ENCODE peak calls at places on chromosomes 5 and 9, in four cellular contexts. C is K562, R is HepG2, O is GM12878. S is an unnamed sample.

GRCh38 chr9:73437758-73438157 is 286.1 kb downstream of the ANXA1 start:
- DNase-seq in O (no peak), C (no peak), R (peak), S (no peak)

GRCh38 chr5:18314192-18314778 is 680.0 kb downstream of the TAF11L14 start:
- DNase-seq in R (no peak), C (peak), O (no peak), S (no peak)

GRCh38 chr5:143374496-143375217 is 28.8 kb downstream of the NR3C1 start:
- DNase-seq in R (no peak), C (no peak), O (no peak), S (no peak)

GRCh38 chr9:38299856-38300255 is 92.6 kb upstream of the ALDH1B1 start:
- DNase-seq in C (no peak), O (no peak), R (no peak), S (no peak)

GRCh38 chr5:158725223-158725825 is 374.4 kb downstream of the EBF1 start:
- DNase-seq in O (no peak), C (no peak), R (no peak), S (peak)

GRCh38 chr5:151267481-151268275 is 14.7 kb downstream of the GM2A start:
- DNase-seq in R (no peak), O (no peak), C (no peak), S (no peak)

GRCh38 chr5:153147891-153148623 is 342.4 kb upstream of the GRIA1 start:
- DNase-seq in R (peak), C (no peak), O (no peak), S (peak)

GRCh38 chr9:15142903-15143534 is 164.0 kb downstream of the TTC39B start:
- DNase-seq in C (peak), O (no peak), R (peak), S (peak)

GRCh38 chr9:70421272-70422180 is 7.1 kb upstream of the KLF9 start:
- DNase-seq in C (no peak), O (no peak), R (no peak), S (no peak)

GRCh38 chr5:167049043-167049663 is 1242.3 kb upstream of the WWC1 start:
- DNase-seq in R (peak), C (peak), O (no peak), S (peak)

GRCh38 chr5:33734541-33734940 is 157.2 kb downstream of the ADAMTS12 start:
- DNase-seq in C (no peak), R (no peak), O (no peak), S (no peak)

GRCh38 chr5:43191740-43192557 is at the start of gene NIM1K:
- DNase-seq in R (peak), C (no peak), O (no peak), S (peak)

GRCh38 chr5:17604951-17605350 is 968 bp downstream of the TAF11L11 start:
- DNase-seq in O (no peak), C (no peak), R (no peak), S (no peak)

GRCh38 chr9:18741331-18741730 is 267.4 kb downstream of the ADAMTSL1 start:
- DNase-seq in C (no peak), O (no peak), R (no peak), S (no peak)

GRCh38 chr9:2281031-2281802 is 266.1 kb downstream of the SMARCA2 start:
- DNase-seq in O (no peak), C (no peak), R (no peak), S (no peak)

GRCh38 chr9:87433853-87434252 is 63.8 kb upstream of the DAPK1 start:
- DNase-seq in R (no peak), O (no peak), C (no peak), S (no peak)
- TF ChIP-seq TARDBP in R (no peak), O (no peak), C (no peak), S (no peak)

DNA sequence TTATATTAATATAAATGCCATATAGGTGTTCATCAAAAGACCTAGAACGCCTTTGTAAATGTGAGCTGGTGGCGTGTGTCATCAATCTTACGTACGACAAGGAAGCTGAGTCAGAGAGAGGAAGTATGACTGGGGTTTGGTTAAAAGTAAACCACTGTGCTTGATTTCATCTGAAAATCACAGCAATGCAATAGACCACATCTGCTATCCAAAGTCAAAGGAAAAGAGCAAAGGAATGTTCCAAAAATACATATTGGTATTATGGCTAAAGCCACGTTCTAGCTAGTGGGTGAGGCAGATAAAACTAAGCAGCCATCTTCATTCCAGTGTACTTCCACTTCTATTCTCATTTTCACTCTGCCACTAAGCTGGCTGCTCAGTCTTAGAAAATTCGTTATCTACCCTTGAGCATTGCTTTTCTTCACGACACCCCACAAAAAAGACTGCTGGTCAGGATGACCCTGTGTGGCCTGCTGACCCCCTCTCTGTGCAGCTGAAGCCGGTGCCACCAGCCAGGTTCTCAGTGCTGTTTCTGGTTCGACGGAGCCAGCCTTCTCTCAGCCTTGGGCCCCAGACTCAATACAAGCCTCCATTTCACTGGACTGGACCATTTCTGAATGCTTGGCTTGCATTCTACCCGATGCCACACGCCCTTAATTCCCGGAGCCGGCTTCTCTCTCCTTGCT is 23.8 kb downstream of the SHC3 start:
- DNase-seq in O (no peak), C (no peak), R (no peak), S (no peak)
- TF ChIP-seq SP1 in O (no peak), C (no peak), R (no peak), S (no peak)

GRCh38 chr9:26973989-26974388 is 17.8 kb downstream of the IFT74 start:
- DNase-seq in C (no peak), O (no peak), R (no peak), S (no peak)

GRCh38 chr9:26974927-26975326 is 18.7 kb downstream of the IFT74 start:
- DNase-seq in C (no peak), O (no peak), R (no peak), S (no peak)

GRCh38 chr9:26971721-26972120 is 15.5 kb downstream of the IFT74 start:
- DNase-seq in O (no peak), R (no peak), C (no peak), S (no peak)

DNA sequence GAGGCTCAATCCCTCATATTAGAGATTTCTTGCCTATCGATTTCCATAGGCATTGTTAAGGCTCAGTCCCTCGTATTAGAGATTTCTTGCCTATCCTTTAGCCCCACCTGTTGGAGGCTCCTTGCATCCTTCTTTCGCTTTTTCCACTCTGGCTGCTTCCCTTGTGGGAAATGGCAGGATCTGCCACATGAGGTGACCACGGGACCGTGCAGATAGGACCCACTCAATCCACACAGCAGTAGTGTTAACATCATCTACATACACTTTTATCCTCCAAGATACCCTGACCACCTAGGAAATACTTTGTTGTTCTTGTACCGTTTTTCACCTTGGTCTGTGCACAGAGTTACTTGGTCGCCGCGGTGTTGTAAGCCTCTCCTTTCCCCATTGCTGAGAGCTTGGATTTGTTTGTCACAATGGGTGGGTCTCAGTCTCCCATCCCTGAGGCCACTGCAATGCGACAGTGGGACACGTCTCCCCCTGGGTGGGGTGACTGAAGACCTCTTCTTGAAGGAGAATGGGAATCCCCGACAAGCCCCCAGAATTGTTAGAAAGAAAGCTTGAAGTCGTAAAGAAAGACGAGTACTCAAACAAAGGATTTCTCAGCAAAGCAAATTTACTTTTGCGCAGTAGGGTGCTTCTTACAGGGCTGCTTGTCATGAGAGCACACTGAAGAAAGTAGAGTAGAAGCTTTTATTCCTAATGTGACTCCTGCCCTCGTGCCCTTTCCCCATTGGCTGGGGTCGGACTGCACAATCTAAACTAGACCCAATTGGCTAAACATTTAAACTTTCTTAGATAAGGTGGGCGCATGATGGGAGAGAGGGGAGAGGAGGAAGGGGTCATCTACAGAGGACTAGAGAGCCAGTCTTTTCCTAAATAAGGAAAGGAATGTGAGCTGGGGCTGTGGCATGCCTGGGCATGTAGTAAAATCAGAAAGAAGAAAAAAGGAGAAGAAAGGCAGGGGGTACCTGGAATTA is 19.8 kb downstream of the IFT74 start:
- DNase-seq in O (no peak), C (no peak), R (peak), S (peak)
- TF ChIP-seq BHLHE40 in O (no peak), C (no peak), R (no peak), S (no peak)

DNA sequence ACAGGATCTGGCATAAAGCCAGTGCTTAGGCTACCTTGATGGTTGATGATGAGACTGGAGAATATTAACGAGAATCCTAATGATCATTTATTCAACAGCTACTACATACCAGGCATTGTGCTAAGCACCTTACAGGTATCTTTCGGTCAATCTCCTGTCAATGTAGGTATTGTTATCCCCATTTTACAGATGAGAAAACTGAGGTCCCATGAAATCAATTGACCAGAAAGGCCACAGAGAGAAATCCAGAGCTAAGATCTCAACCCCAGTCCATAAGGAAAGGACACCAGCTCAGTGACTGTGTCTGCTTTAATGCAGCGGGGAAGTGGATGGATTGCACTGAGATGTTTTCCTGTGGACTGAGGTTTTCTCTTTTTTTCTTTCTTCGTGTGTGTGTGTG is 63.3 kb downstream of the ARHGEF37 start:
- DNase-seq in O (no peak), R (no peak), C (no peak), S (no peak)
- TF ChIP-seq TARDBP in O (no peak), R (no peak), C (no peak), S (no peak)

DNA sequence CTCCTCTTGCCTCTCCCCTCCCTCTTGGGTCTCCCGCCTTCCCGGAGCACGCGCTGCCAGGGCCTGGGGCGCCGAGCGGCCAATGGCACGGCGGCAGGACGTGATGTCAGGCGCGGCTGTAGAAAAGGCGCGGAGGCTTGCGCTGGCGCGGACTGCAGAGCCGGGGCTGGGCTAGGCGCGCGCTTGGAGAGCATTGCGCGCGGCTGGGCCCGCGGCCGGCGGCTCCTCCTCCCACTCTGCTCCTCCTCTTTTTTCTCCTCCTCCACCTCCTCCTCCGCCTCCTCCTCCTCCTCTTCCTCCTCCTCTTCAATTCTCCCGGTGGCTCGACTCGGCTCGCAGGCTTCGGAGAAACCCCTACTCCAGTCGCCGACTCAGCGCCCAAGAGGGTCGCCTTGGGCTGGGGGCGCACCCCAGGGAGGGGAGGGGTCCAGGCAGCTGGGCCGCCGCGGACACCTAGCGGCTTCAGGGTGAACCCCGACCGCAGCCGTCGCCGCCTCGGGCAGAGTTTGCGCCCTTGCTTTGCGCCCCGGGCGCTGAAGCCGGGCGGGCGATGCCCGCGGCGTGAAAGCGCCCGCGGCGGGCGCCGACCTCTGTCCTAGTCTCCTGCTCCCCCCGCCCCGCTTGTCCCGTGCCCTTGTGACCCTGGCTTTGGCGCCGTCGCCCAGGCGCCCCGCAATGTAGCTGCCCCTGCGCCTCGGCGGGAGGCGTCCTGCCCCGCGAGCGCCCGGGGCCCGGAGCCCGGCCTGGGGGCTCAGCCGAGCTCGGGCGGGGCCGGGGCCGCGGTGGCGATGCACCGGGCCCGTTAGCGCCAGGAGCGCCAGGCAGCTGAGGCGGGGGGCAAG is at the start of gene LHX2:
- DNase-seq in R (no peak), O (no peak), C (peak), S (peak)
- TF ChIP-seq SP1 in R (no peak), O (no peak), C (no peak), S (no peak)

DNA sequence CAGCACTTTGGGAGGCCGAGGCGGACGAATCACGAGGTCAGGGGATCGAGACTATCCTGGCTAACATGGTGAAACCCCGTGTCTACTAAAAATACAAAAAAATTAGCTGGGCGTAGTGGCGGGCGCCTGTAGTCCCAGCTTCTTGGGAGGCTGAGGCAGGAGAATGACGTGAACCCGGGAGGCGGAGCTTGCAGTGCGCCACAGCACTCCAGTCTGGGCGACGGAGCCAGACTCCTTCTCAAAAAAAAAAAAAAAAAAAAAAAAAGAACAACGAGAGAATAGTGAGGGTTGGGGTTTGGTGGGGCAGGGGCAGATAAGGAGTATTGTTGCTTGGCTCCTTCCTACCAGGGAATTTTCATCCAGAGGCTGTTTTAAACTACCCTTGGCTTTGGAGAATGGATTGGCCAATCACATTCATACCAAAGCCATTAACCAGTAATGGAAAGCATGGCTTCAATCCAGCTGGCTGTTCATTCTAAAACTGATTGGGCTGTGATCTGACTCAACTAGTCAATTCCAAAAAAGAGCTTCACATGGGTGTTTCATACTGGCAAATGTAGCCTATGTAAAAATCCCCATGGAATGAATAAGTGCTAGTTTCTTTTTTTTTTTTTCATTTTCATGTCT is 64.4 kb downstream of the PLCXD3 start:
- DNase-seq in C (no peak), R (no peak), O (no peak), S (no peak)
- TF ChIP-seq BHLHE40 in C (no peak), R (no peak), O (no peak), S (no peak)

DNA sequence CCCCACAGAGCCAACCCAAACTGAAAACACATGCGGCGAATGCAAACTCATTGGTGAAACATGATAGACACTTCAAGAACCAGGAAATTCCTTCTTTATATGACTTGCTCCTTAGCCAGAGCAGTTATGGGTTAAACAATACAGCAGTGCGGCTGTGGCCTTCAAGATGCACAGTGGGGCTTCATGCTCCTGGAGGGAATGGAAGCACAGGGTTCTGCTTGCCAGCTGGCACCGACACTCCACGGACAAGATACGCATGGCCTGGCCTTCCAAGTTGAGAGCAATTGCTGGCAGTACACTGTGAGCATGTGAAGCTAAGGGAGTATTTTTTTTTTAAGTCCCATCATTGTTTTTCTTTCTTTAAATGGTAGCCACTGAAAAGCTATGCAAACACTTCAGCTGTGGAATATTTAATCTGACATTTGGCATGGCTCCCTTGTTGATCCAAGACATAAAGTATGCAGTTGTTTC is 451.6 kb upstream of the CD180 start:
- DNase-seq in R (no peak), C (no peak), O (no peak), S (no peak)
- TF ChIP-seq TARDBP in R (no peak), C (no peak), O (no peak), S (no peak)

GRCh38 chr5:94983861-94984535 is 300.9 kb downstream of the MCTP1 start:
- DNase-seq in R (no peak), C (no peak), O (no peak), S (no peak)
- TF ChIP-seq SP1 in R (no peak), C (no peak), O (no peak), S (no peak)

S was measured in HEK293T.